ENCODE peak calls at places on chromosomes 2 and 18, in six cellular contexts. V is effector CD4-positive, alpha-beta T cell; G is nephron progenitor cell; M is esophagus squamous epithelium; L is NB4; F is NCI-H774. B is an unnamed sample.
A peak's percentile ranks its signal among the peaks of the same experiment; 100 is the strongest.

GRCh38 chr2:164710252-164710633 is 89.0 kb upstream of the GRB14 start:
- DNase-seq in L (no peak), F (no peak), G (no peak), M (no peak), V (no peak), B (no peak)

GRCh38 chr2:235765181-235765820 is 271.5 kb downstream of the AGAP1 start:
- DNase-seq in M (no peak), G (no peak), V (no peak), L (no peak), F (no peak), B (no peak)

GRCh38 chr2:218216336-218216673 is 684 bp upstream of the ARPC2 start:
- DNase-seq in F (no peak), L (peak; percentile 72), M (no peak), G (no peak), V (no peak), B (no peak)

GRCh38 chr18:78875268-78875997 is 104.2 kb upstream of the SALL3 start:
- DNase-seq in V (no peak), F (peak; percentile 41), G (peak; percentile 41), L (peak; percentile 50), M (no peak), B (no peak)

GRCh38 chr18:60193780-60194179 is 178.8 kb downstream of the MC4R start:
- DNase-seq in G (no peak), M (no peak), V (no peak), L (no peak), F (no peak), B (no peak)

GRCh38 chr2:239944706-239945551 is 80.2 kb downstream of the NDUFA10 start:
- DNase-seq in L (peak; percentile 97), G (peak; percentile 29), V (no peak), M (no peak), F (no peak), B (no peak)

GRCh38 chr2:158457826-158458616 is 1.3 kb downstream of the PKP4 start:
- DNase-seq in M (no peak), F (peak; percentile 28), V (peak; percentile 36), G (peak; percentile 91), L (peak; percentile 85), B (peak; percentile 87)

GRCh38 chr2:238387376-238387775 is 39.4 kb upstream of the ASB1 start:
- DNase-seq in L (peak; percentile 77), V (no peak), M (no peak), G (no peak), F (no peak), B (no peak)

GRCh38 chr2:30139131-30139870 is 7.5 kb upstream of the YPEL5 start:
- DNase-seq in G (no peak), V (no peak), F (no peak), M (no peak), L (no peak), B (no peak)

GRCh38 chr2:73018188-73018825 is 53.2 kb downstream of the SFXN5 start:
- DNase-seq in M (no peak), G (no peak), L (no peak), F (no peak), V (no peak), B (no peak)

GRCh38 chr18:2961828-2962227 is 51.1 kb downstream of the LPIN2 start:
- DNase-seq in M (no peak), G (peak; percentile 16), L (peak; percentile 52), F (no peak), V (no peak), B (no peak)

GRCh38 chr2:26463252-26464207 is 14.4 kb downstream of the OTOF start:
- DNase-seq in F (no peak), G (no peak), V (no peak), M (no peak), L (no peak), B (no peak)

GRCh38 chr2:135694711-135695110 is 46.9 kb upstream of the UBXN4 start:
- DNase-seq in L (no peak), M (no peak), F (no peak), V (no peak), G (no peak), B (no peak)

GRCh38 chr2:104872866-104873688 is 19.2 kb downstream of the POU3F3 start:
- DNase-seq in V (no peak), L (peak; percentile 78), M (no peak), F (peak; percentile 72), G (peak; percentile 76), B (peak; percentile 86)

GRCh38 chr2:185738679-185739472 is at the start of gene FSIP2:
- DNase-seq in L (peak; percentile 63), F (no peak), M (no peak), G (peak; percentile 93), V (no peak), B (no peak)

GRCh38 chr2:209960676-209961630 is 41.5 kb upstream of the RPE start:
- DNase-seq in F (peak; percentile 43), V (no peak), L (peak; percentile 78), M (peak; percentile 5), G (peak; percentile 63), B (peak; percentile 16)

GRCh38 chr2:88871336-88871735 is 179.9 kb downstream of the RPIA start:
- DNase-seq in V (no peak), G (no peak), F (no peak), M (no peak), L (peak; percentile 34), B (no peak)